ENCODE peak calls at places on chromosomes 4 and X, in six cellular contexts. E, A, S, N, O and L are unnamed samples.

GRCh38 chrX:41512394-41512793 is 65.3 kb downstream of the NYX start:
- DNase-seq in A (no peak), O (no peak), E (no peak), S (no peak), N (no peak), L (no peak)

GRCh38 chr4:58543465-58543864 is 1433.3 kb upstream of the IGFBP7 start:
- DNase-seq in N (no peak), S (no peak), E (no peak), A (no peak), O (no peak), L (no peak)

GRCh38 chrX:73562458-73562857 is 539 bp upstream of the CHIC1 start:
- DNase-seq in N (no peak), O (no peak), S (no peak), E (peak), A (peak), L (peak)

GRCh38 chrX:68853665-68854251 is 24.9 kb downstream of the EFNB1 start:
- DNase-seq in O (no peak), A (no peak), E (no peak), S (no peak), N (no peak), L (no peak)

GRCh38 chrX:96715412-96715940 is 30.8 kb downstream of the DIAPH2 start:
- DNase-seq in S (no peak), E (no peak), O (no peak), N (no peak), A (peak), L (peak)

GRCh38 chr4:14844059-14844458 is 158.2 kb upstream of the CPEB2 start:
- DNase-seq in A (no peak), S (no peak), O (no peak), N (no peak), E (no peak), L (no peak)

GRCh38 chr4:133146574-133147198 is 2.4 kb upstream of the PCDH10 start:
- DNase-seq in A (peak), E (peak), N (peak), S (peak), O (peak), L (peak)

GRCh38 chr4:105088110-105088879 is 58.4 kb upstream of the TET2 start:
- DNase-seq in O (no peak), A (peak), E (peak), N (no peak), S (peak), L (peak)

GRCh38 chr4:151227731-151228130 is 49.2 kb upstream of the PRSS48 start:
- DNase-seq in A (peak), S (peak), N (no peak), O (no peak), E (peak), L (peak)

GRCh38 chr4:105944535-105944934 is 49.3 kb downstream of the NPNT start:
- DNase-seq in O (no peak), E (peak), N (no peak), A (peak), S (no peak), L (peak)